ENCODE peak calls at places on chromosomes 1 and 21, in four cellular contexts. K is dorsolateral prefrontal cortex, A is MM.1S, O is psoas muscle. T is an unnamed sample.
A peak's percentile ranks its signal among the peaks of the same experiment; 100 is the strongest.

GRCh38 chr1:78297828-78298227 is 192.9 kb upstream of the PTGFR start:
- DNase-seq in K (no peak), A (no peak), O (no peak), T (no peak)

GRCh38 chr1:209010831-209011230 is 572.7 kb upstream of the CAMK1G start:
- DNase-seq in K (no peak), A (no peak), O (no peak), T (no peak)

GRCh38 chr1:97433520-97434175 is 487.2 kb downstream of the DPYD start:
- DNase-seq in K (no peak), A (no peak), O (no peak), T (no peak)

GRCh38 chr1:223141021-223141420 is 2.0 kb downstream of the TLR5 start:
- DNase-seq in K (no peak), A (no peak), O (no peak), T (no peak)

GRCh38 chr1:153616885-153617428 is 832 bp upstream of the S100A14 start:
- DNase-seq in K (no peak), A (no peak), O (no peak), T (no peak)

GRCh38 chr1:217907504-217907903 is 276.4 kb downstream of the SPATA17 start:
- DNase-seq in K (no peak), A (no peak), O (no peak), T (no peak)

GRCh38 chr1:17765444-17766411 is 10.6 kb downstream of the ACTL8 start:
- DNase-seq in K (no peak), A (no peak), O (peak; percentile 44), T (no peak)

GRCh38 chr21:22791986-22792560 is 1793.9 kb downstream of the NCAM2 start:
- DNase-seq in K (no peak), A (peak; percentile 49), O (no peak), T (no peak)

GRCh38 chr1:29383972-29384371 is 147.7 kb downstream of the PTPRU start:
- DNase-seq in K (no peak), A (no peak), O (no peak), T (no peak)

GRCh38 chr1:104780470-104781078 is 1030.9 kb downstream of the AMY1C start:
- DNase-seq in K (no peak), A (peak; percentile 14), O (no peak), T (no peak)

GRCh38 chr1:244214009-244214967 is 163.2 kb downstream of the ZBTB18 start:
- DNase-seq in K (no peak), A (no peak), O (peak; percentile 50), T (peak; percentile 42)

GRCh38 chr1:34474566-34474965 is 280.3 kb upstream of the GJB5 start:
- DNase-seq in K (no peak), A (no peak), O (no peak), T (no peak)

GRCh38 chr1:183244466-183244865 is 58.4 kb downstream of the LAMC2 start:
- DNase-seq in K (no peak), A (no peak), O (peak; percentile 88), T (no peak)

GRCh38 chr1:244796719-244797406 is 38.6 kb upstream of the COX20 start:
- DNase-seq in K (no peak), A (peak; percentile 52), O (no peak), T (no peak)

DNA sequence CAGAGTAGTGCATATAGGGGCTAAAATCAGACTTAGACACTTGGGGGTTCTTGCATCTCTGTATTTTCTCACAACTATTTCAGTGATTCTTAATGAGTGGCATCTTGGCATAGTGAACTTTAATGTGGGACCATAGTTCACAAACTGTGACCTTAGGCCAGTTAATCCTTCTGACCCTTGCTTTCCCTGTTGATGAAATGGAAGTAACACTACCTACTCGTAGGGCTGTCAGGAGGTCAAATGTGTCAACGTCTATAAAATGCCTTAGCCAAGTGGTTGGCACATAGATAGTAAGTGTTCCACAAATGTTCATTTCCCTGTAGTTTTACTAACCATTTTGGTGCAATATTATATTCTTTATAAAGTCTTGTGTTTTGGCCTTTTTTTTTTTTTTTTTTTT is 49.4 kb downstream of the DYRK1A start:
- DNase-seq in K (no peak), A (no peak), O (no peak), T (no peak)
- H3K27me3 ChIP-seq in K (no peaks in the 10 kb centered on the region), A (no peaks in the 10 kb centered on the region), O (no peaks in the 10 kb centered on the region), T (no peaks in the 10 kb centered on the region)

GRCh38 chr1:26828352-26829093 is 2.0 kb downstream of the ZDHHC18 start:
- DNase-seq in K (no peak), A (no peak), O (no peak), T (peak; percentile 71)
- H3K27ac ChIP-seq in K (no peak overlapping the region), A (peak overlapping the region; percentile 33), O (no peak overlapping the region), T (peak overlapping the region; percentile 75)

GRCh38 chr21:46221664-46222435 is 6.7 kb downstream of the LSS start:
- DNase-seq in K (no peak), A (no peak), O (no peak), T (no peak)
- TF ChIP-seq CTCF in K (no peak), A (no peak), O (no peak), T (no peak)

GRCh38 chr1:107597290-107597689 is 367.7 kb downstream of the VAV3 start:
- DNase-seq in K (no peak), A (no peak), O (no peak), T (no peak)
- H3K27me3 ChIP-seq in K (no peaks in the 10 kb centered on the region), A (no peaks in the 10 kb centered on the region), O (no peaks in the 10 kb centered on the region), T (no peaks in the 10 kb centered on the region)

DNA sequence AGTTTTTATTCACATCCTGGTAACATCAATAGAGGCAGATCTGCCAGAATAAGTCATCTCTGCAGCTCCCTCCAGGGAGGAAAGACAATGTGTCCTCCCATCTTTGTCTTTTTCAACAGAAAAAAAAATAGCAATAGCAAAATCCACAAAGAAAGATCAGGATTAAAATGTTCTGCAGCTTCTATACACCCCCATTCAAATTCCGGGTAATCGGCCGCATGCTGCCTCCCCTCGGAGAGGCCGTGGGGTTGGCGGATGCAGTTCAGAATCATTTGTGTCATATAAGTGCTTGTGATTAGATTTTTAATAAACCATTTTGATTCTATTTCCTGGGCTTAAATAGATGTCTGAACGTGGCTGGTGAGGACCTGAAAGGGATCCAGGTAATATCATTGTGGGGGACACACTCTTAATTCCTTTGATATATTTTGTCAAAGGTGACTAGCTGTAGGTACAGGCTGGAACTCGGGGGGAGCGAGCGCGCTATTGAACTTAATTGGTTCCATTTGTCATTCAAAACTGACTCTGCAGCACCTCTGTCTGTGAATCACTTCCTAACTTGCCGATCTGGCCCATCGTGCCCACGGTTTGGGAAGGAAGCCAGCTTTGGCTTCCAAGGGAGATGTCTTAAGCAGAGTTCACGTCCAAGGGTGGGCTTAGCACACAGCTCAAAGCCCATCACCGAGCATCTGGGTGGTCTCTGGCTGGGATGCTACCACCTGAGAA is 85.6 kb upstream of the ARHGEF16 start:
- DNase-seq in K (no peak), A (no peak), O (no peak), T (peak; percentile 25)
- H3K27ac ChIP-seq in K (peak overlapping the region; percentile 54), A (no peak overlapping the region), O (peak overlapping the region; percentile 46), T (no peak overlapping the region)

GRCh38 chr1:158509471-158510161 is 37.6 kb downstream of the OR10R2 start:
- DNase-seq in K (no peak), A (no peak), O (no peak), T (no peak)

GRCh38 chr1:158507511-158507910 is 35.5 kb downstream of the OR10R2 start:
- DNase-seq in K (no peak), A (no peak), O (no peak), T (no peak)

GRCh38 chr1:158506369-158506987 is 34.5 kb downstream of the OR10R2 start:
- DNase-seq in K (no peak), A (peak; percentile 61), O (no peak), T (no peak)
- TF ChIP-seq CTCF in K (peak; percentile 25), A (peak; percentile 95), O (no peak), T (peak; percentile 37)

T was measured in left lung.